ENCODE peak calls at places on chromosomes 4 and X, in seven cellular contexts. One of them, this sample, is unnamed.

GRCh38 chr4:6727081-6727942 is 11.3 kb downstream of the BLOC1S4 start:
- DNase-seq in left ventricle myocardium inferior: no peak
- DNase-seq in pancreas: peak
- DNase-seq in AG09309: no peak
- DNase-seq in lung: no peak
- DNase-seq in dorsolateral prefrontal cortex: peak
- DNase-seq in CD8-positive, alpha-beta memory T cell: no peak
- DNase-seq in this sample: no peak

GRCh38 chr4:153465922-153466636 is at the start of gene TMEM131L:
- DNase-seq in left ventricle myocardium inferior: peak
- DNase-seq in pancreas: peak
- DNase-seq in AG09309: no peak
- DNase-seq in lung: peak
- DNase-seq in dorsolateral prefrontal cortex: peak
- DNase-seq in CD8-positive, alpha-beta memory T cell: peak
- DNase-seq in this sample: peak

GRCh38 chrX:103063918-103064434 is at the start of gene BEX1:
- DNase-seq in left ventricle myocardium inferior: no peak
- DNase-seq in pancreas: peak
- DNase-seq in AG09309: no peak
- DNase-seq in lung: no peak
- DNase-seq in dorsolateral prefrontal cortex: peak
- DNase-seq in CD8-positive, alpha-beta memory T cell: no peak
- DNase-seq in this sample: no peak

GRCh38 chr4:179165339-179165738 is 1723.1 kb upstream of the AGA start:
- DNase-seq in left ventricle myocardium inferior: no peak
- DNase-seq in pancreas: no peak
- DNase-seq in AG09309: no peak
- DNase-seq in lung: no peak
- DNase-seq in dorsolateral prefrontal cortex: no peak
- DNase-seq in CD8-positive, alpha-beta memory T cell: no peak
- DNase-seq in this sample: no peak

GRCh38 chr4:62327612-62328297 is 1127.6 kb downstream of the ADGRL3 start:
- DNase-seq in left ventricle myocardium inferior: no peak
- DNase-seq in pancreas: no peak
- DNase-seq in AG09309: no peak
- DNase-seq in lung: no peak
- DNase-seq in dorsolateral prefrontal cortex: no peak
- DNase-seq in CD8-positive, alpha-beta memory T cell: no peak
- DNase-seq in this sample: no peak

GRCh38 chr4:17618926-17619325 is 4.5 kb downstream of the MED28 start:
- DNase-seq in left ventricle myocardium inferior: no peak
- DNase-seq in pancreas: no peak
- DNase-seq in AG09309: no peak
- DNase-seq in lung: no peak
- DNase-seq in dorsolateral prefrontal cortex: no peak
- DNase-seq in CD8-positive, alpha-beta memory T cell: no peak
- DNase-seq in this sample: no peak

GRCh38 chr4:24321151-24321550 is 263.2 kb downstream of the DHX15 start:
- DNase-seq in left ventricle myocardium inferior: no peak
- DNase-seq in pancreas: no peak
- DNase-seq in AG09309: peak
- DNase-seq in lung: no peak
- DNase-seq in dorsolateral prefrontal cortex: no peak
- DNase-seq in CD8-positive, alpha-beta memory T cell: no peak
- DNase-seq in this sample: no peak

GRCh38 chr4:55866973-55867574 is 13.6 kb downstream of the EXOC1 start:
- DNase-seq in left ventricle myocardium inferior: no peak
- DNase-seq in pancreas: no peak
- DNase-seq in AG09309: peak
- DNase-seq in lung: no peak
- DNase-seq in dorsolateral prefrontal cortex: no peak
- DNase-seq in CD8-positive, alpha-beta memory T cell: peak
- DNase-seq in this sample: no peak

GRCh38 chr4:110614981-110615365 is 7.9 kb downstream of the PITX2 start:
- DNase-seq in left ventricle myocardium inferior: no peak
- DNase-seq in pancreas: no peak
- DNase-seq in AG09309: no peak
- DNase-seq in lung: no peak
- DNase-seq in dorsolateral prefrontal cortex: no peak
- DNase-seq in CD8-positive, alpha-beta memory T cell: no peak
- DNase-seq in this sample: no peak

GRCh38 chr4:6109842-6110560 is 90.3 kb downstream of the JAKMIP1 start:
- DNase-seq in left ventricle myocardium inferior: no peak
- DNase-seq in pancreas: no peak
- DNase-seq in AG09309: no peak
- DNase-seq in lung: no peak
- DNase-seq in dorsolateral prefrontal cortex: no peak
- DNase-seq in CD8-positive, alpha-beta memory T cell: no peak
- DNase-seq in this sample: no peak

GRCh38 chrX:132426695-132427281 is 62.0 kb downstream of the MBNL3 start:
- DNase-seq in left ventricle myocardium inferior: no peak
- DNase-seq in pancreas: no peak
- DNase-seq in AG09309: peak
- DNase-seq in lung: no peak
- DNase-seq in dorsolateral prefrontal cortex: no peak
- DNase-seq in CD8-positive, alpha-beta memory T cell: no peak
- DNase-seq in this sample: no peak

GRCh38 chr4:183118585-183118984 is 19.5 kb downstream of the WWC2 start:
- DNase-seq in left ventricle myocardium inferior: no peak
- DNase-seq in pancreas: no peak
- DNase-seq in AG09309: peak
- DNase-seq in lung: no peak
- DNase-seq in dorsolateral prefrontal cortex: no peak
- DNase-seq in CD8-positive, alpha-beta memory T cell: no peak
- DNase-seq in this sample: no peak

GRCh38 chr4:46387956-46388355 is 2.0 kb downstream of the GABRA2 start:
- DNase-seq in left ventricle myocardium inferior: no peak
- DNase-seq in pancreas: no peak
- DNase-seq in AG09309: no peak
- DNase-seq in lung: no peak
- DNase-seq in dorsolateral prefrontal cortex: no peak
- DNase-seq in CD8-positive, alpha-beta memory T cell: no peak
- DNase-seq in this sample: no peak

GRCh38 chr4:48813984-48814383 is 16.9 kb upstream of the OCIAD1 start:
- DNase-seq in left ventricle myocardium inferior: no peak
- DNase-seq in pancreas: no peak
- DNase-seq in AG09309: no peak
- DNase-seq in lung: no peak
- DNase-seq in dorsolateral prefrontal cortex: no peak
- DNase-seq in CD8-positive, alpha-beta memory T cell: no peak
- DNase-seq in this sample: no peak

GRCh38 chr4:98828801-98829200 is 100.1 kb downstream of the EIF4E start:
- DNase-seq in left ventricle myocardium inferior: no peak
- DNase-seq in pancreas: no peak
- DNase-seq in AG09309: no peak
- DNase-seq in lung: no peak
- DNase-seq in dorsolateral prefrontal cortex: no peak
- DNase-seq in CD8-positive, alpha-beta memory T cell: peak
- DNase-seq in this sample: peak

GRCh38 chr4:36921474-36922220 is 322.9 kb upstream of the NWD2 start:
- DNase-seq in left ventricle myocardium inferior: no peak
- DNase-seq in pancreas: no peak
- DNase-seq in AG09309: no peak
- DNase-seq in lung: no peak
- DNase-seq in dorsolateral prefrontal cortex: no peak
- DNase-seq in CD8-positive, alpha-beta memory T cell: no peak
- DNase-seq in this sample: no peak

GRCh38 chr4:173696551-173696950 is 166.5 kb upstream of the HAND2 start:
- DNase-seq in left ventricle myocardium inferior: no peak
- DNase-seq in pancreas: no peak
- DNase-seq in AG09309: no peak
- DNase-seq in lung: no peak
- DNase-seq in dorsolateral prefrontal cortex: no peak
- DNase-seq in CD8-positive, alpha-beta memory T cell: no peak
- DNase-seq in this sample: no peak

GRCh38 chr4:84792366-84793301 is 173.9 kb downstream of the WDFY3 start:
- DNase-seq in left ventricle myocardium inferior: no peak
- DNase-seq in pancreas: no peak
- DNase-seq in AG09309: peak
- DNase-seq in lung: no peak
- DNase-seq in dorsolateral prefrontal cortex: no peak
- DNase-seq in CD8-positive, alpha-beta memory T cell: no peak
- DNase-seq in this sample: no peak

GRCh38 chr4:186104895-186105720 is 604 bp downstream of the FAM149A start:
- DNase-seq in left ventricle myocardium inferior: no peak
- DNase-seq in pancreas: peak
- DNase-seq in AG09309: no peak
- DNase-seq in lung: no peak
- DNase-seq in dorsolateral prefrontal cortex: no peak
- DNase-seq in CD8-positive, alpha-beta memory T cell: peak
- DNase-seq in this sample: no peak

GRCh38 chr4:24656906-24657305 is 72.6 kb upstream of the DHX15 start:
- DNase-seq in left ventricle myocardium inferior: no peak
- DNase-seq in pancreas: no peak
- DNase-seq in AG09309: no peak
- DNase-seq in lung: no peak
- DNase-seq in dorsolateral prefrontal cortex: no peak
- DNase-seq in CD8-positive, alpha-beta memory T cell: no peak
- DNase-seq in this sample: no peak

GRCh38 chrX:154084449-154085300 is 12.8 kb downstream of the MECP2 start:
- DNase-seq in left ventricle myocardium inferior: no peak
- DNase-seq in pancreas: no peak
- DNase-seq in AG09309: no peak
- DNase-seq in lung: no peak
- DNase-seq in dorsolateral prefrontal cortex: no peak
- DNase-seq in CD8-positive, alpha-beta memory T cell: no peak
- DNase-seq in this sample: no peak

GRCh38 chr4:142402925-142403324 is 443.2 kb downstream of the INPP4B start:
- DNase-seq in left ventricle myocardium inferior: no peak
- DNase-seq in pancreas: no peak
- DNase-seq in AG09309: no peak
- DNase-seq in lung: no peak
- DNase-seq in dorsolateral prefrontal cortex: no peak
- DNase-seq in CD8-positive, alpha-beta memory T cell: no peak
- DNase-seq in this sample: no peak

GRCh38 chr4:142418697-142419096 is 427.4 kb downstream of the INPP4B start:
- DNase-seq in left ventricle myocardium inferior: no peak
- DNase-seq in pancreas: no peak
- DNase-seq in AG09309: no peak
- DNase-seq in lung: no peak
- DNase-seq in dorsolateral prefrontal cortex: no peak
- DNase-seq in CD8-positive, alpha-beta memory T cell: no peak
- DNase-seq in this sample: no peak

GRCh38 chr4:25258980-25259578 is 25.2 kb downstream of the PI4K2B start:
- DNase-seq in left ventricle myocardium inferior: no peak
- DNase-seq in pancreas: no peak
- DNase-seq in AG09309: no peak
- DNase-seq in lung: no peak
- DNase-seq in dorsolateral prefrontal cortex: no peak
- DNase-seq in CD8-positive, alpha-beta memory T cell: no peak
- DNase-seq in this sample: no peak

GRCh38 chrX:81900522-81900921 is 698.6 kb downstream of the SH3BGRL start:
- DNase-seq in left ventricle myocardium inferior: no peak
- DNase-seq in pancreas: no peak
- DNase-seq in AG09309: no peak
- DNase-seq in lung: no peak
- DNase-seq in dorsolateral prefrontal cortex: no peak
- DNase-seq in CD8-positive, alpha-beta memory T cell: no peak
- DNase-seq in this sample: no peak

GRCh38 chr4:47493238-47494123 is 8.4 kb downstream of the ATP10D start:
- DNase-seq in left ventricle myocardium inferior: no peak
- DNase-seq in pancreas: no peak
- DNase-seq in AG09309: no peak
- DNase-seq in lung: no peak
- DNase-seq in dorsolateral prefrontal cortex: no peak
- DNase-seq in CD8-positive, alpha-beta memory T cell: no peak
- DNase-seq in this sample: no peak
- H3K4me3 ChIP-seq in left ventricle myocardium inferior: no peak
- H3K4me3 ChIP-seq in pancreas: no peak
- H3K4me3 ChIP-seq in AG09309: no peak
- H3K4me3 ChIP-seq in lung: no peak
- H3K4me3 ChIP-seq in dorsolateral prefrontal cortex: no peak
- H3K4me3 ChIP-seq in CD8-positive, alpha-beta memory T cell: no peak
- H3K4me3 ChIP-seq in this sample: no peak

DNA sequence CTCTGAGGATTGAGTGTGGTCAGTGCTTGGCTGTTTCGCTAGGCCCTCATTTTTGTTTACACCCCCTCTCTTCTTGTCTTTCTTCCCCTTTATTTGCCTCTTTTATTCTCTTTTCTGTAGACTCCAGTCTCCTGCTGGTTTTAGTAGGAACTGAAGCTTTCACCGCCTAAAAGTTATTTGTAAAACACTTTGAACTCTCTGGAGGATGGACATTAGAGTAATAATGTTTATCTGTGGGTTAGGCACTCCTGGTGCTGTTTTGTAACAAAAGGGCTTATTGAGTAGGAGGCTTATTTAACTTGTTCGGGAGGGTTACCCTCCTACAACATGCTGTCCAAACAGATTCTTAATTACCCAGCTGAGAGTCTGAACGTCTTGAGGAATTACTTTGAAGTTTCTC is 1.6 kb upstream of the ARHGAP10 start:
- DNase-seq in left ventricle myocardium inferior: no peak
- DNase-seq in pancreas: no peak
- DNase-seq in AG09309: no peak
- DNase-seq in lung: no peak
- DNase-seq in dorsolateral prefrontal cortex: no peak
- DNase-seq in CD8-positive, alpha-beta memory T cell: no peak
- DNase-seq in this sample: no peak
- H3K4me3 ChIP-seq in left ventricle myocardium inferior: no peak
- H3K4me3 ChIP-seq in pancreas: no peak
- H3K4me3 ChIP-seq in AG09309: no peak
- H3K4me3 ChIP-seq in lung: no peak
- H3K4me3 ChIP-seq in dorsolateral prefrontal cortex: no peak
- H3K4me3 ChIP-seq in CD8-positive, alpha-beta memory T cell: no peak
- H3K4me3 ChIP-seq in this sample: no peak

DNA sequence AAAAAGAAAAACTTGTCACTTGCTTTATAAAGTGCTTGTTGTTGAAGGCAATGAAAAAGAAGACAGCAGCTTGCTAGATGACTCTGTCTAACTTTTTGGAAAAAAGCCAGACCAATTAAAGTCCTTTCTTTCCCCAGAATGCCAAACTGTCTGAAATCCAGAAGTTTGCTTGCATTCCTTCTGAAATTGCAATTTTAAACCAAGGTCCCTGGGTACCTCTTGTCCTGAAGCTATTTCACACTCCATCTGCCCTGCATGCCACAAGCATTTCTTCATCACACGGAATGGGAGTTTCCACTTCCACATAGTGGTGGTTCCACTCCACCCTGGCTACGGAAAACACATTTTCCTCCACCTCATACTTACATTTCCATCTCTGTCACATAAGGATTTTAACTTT is 101.0 kb downstream of the PAPSS1 start:
- DNase-seq in left ventricle myocardium inferior: no peak
- DNase-seq in pancreas: no peak
- DNase-seq in AG09309: peak
- DNase-seq in lung: no peak
- DNase-seq in dorsolateral prefrontal cortex: no peak
- DNase-seq in CD8-positive, alpha-beta memory T cell: no peak
- DNase-seq in this sample: no peak
- H3K4me3 ChIP-seq in left ventricle myocardium inferior: no peak
- H3K4me3 ChIP-seq in pancreas: no peak
- H3K4me3 ChIP-seq in AG09309: no peak
- H3K4me3 ChIP-seq in lung: no peak
- H3K4me3 ChIP-seq in dorsolateral prefrontal cortex: no peak
- H3K4me3 ChIP-seq in CD8-positive, alpha-beta memory T cell: no peak
- H3K4me3 ChIP-seq in this sample: no peak

DNA sequence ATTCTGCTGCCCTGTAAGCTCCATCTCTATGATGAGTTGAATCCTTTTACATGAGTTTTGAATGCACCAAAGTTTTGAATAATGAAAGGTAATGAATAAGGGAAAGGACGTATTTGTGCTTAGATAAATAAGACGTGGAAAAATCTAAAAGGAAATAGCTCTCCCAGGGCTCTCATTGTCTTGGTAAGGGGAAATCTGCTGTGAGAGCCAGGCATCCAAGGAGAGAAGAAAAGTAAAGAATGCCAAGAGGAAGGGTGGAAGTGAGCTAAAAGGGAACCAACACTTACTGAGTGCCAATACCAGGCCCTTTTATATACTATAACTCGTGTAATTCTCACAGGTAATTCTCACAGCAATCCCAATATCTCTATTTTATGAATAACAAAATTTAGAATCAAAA is 62.6 kb upstream of the KLHL13 start:
- DNase-seq in left ventricle myocardium inferior: no peak
- DNase-seq in pancreas: no peak
- DNase-seq in AG09309: no peak
- DNase-seq in lung: no peak
- DNase-seq in dorsolateral prefrontal cortex: no peak
- DNase-seq in CD8-positive, alpha-beta memory T cell: no peak
- DNase-seq in this sample: no peak
- H3K4me3 ChIP-seq in left ventricle myocardium inferior: no peak
- H3K4me3 ChIP-seq in pancreas: no peak
- H3K4me3 ChIP-seq in AG09309: no peak
- H3K4me3 ChIP-seq in lung: no peak
- H3K4me3 ChIP-seq in dorsolateral prefrontal cortex: no peak
- H3K4me3 ChIP-seq in CD8-positive, alpha-beta memory T cell: no peak
- H3K4me3 ChIP-seq in this sample: no peak

This sample was measured in effector memory CD4-positive, alpha-beta T cell.